ENCODE peak calls at places on chromosomes 4 and X, in five cellular contexts. J is stimulated activated CD8-positive, alpha-beta memory T cell treated with anti-CD3 and anti-CD28 coated beads, Interleukin-15, amount 100 ng/mL, for 4 hours; H is AG08395; A is NCI-H1092; C is stimulated activated naive CD8-positive, alpha-beta T cell treated with anti-CD3 and anti-CD28 coated beads, Interleukin-15, Interleukin-2, amounts not matched to agents 100 U/mL and 50 U/mL, for 24 hours. B is an unnamed sample.

GRCh38 chrX:153688900-153689590 is 1.3 kb downstream of the SLC6A8 start:
- DNase-seq in H (peak), A (no peak), J (no peak), C (no peak), B (no peak)

GRCh38 chr4:157045507-157046127 is 30.3 kb upstream of the GLRB start:
- DNase-seq in H (peak), A (peak), J (no peak), C (no peak), B (peak)

GRCh38 chrX:134512566-134512965 is 52.6 kb downstream of the HPRT1 start:
- DNase-seq in J (no peak), H (peak), C (no peak), A (no peak), B (peak)

GRCh38 chr4:54016504-54016903 is 47.9 kb downstream of the CHIC2 start:
- DNase-seq in J (no peak), H (no peak), C (no peak), A (peak), B (no peak)

GRCh38 chrX:55127692-55128091 is 38.9 kb downstream of the PAGE2 start:
- DNase-seq in C (no peak), J (no peak), A (no peak), H (no peak), B (no peak)

GRCh38 chr4:13483142-13484044 is 747 bp downstream of the RAB28 start:
- DNase-seq in A (peak), H (peak), J (no peak), C (no peak), B (peak)

GRCh38 chr4:112421911-112422310 is 94.1 kb downstream of the NEUROG2 start:
- DNase-seq in C (no peak), J (no peak), H (no peak), A (no peak), B (no peak)

GRCh38 chr4:2646386-2647149 is 109.6 kb downstream of the TNIP2 start:
- DNase-seq in H (no peak), A (no peak), C (no peak), J (no peak), B (no peak)

GRCh38 chrX:136810493-136810892 is 29.8 kb upstream of the ARHGEF6 start:
- DNase-seq in C (no peak), A (no peak), J (no peak), H (no peak), B (no peak)

GRCh38 chr4:145920205-145920604 is 18.4 kb downstream of the ZNF827 start:
- DNase-seq in H (peak), J (no peak), C (no peak), A (no peak), B (no peak)

B was measured in Caco-2.